ENCODE peak calls at places on chromosomes 2 and 18, in four cellular contexts. E, V, N and R are unnamed samples.

GRCh38 chr2:74512744-74513604 is 1.3 kb upstream of the TLX2 start:
- DNase-seq in E (no peak), V (no peak), N (peak), R (no peak)

GRCh38 chr2:30681022-30681421 is 126.2 kb downstream of the CAPN13 start:
- DNase-seq in E (no peak), V (no peak), N (no peak), R (no peak)

GRCh38 chr2:11342561-11343343 is 1.7 kb downstream of the ROCK2 start:
- DNase-seq in E (peak), V (no peak), N (peak), R (no peak)

GRCh38 chr18:6609882-6610281 is 119.6 kb upstream of the ARHGAP28 start:
- DNase-seq in E (no peak), V (no peak), N (no peak), R (no peak)

GRCh38 chr18:37529296-37529695 is 36.3 kb downstream of the CELF4 start:
- DNase-seq in E (no peak), V (no peak), N (no peak), R (no peak)

GRCh38 chr2:15753233-15753798 is 161.6 kb downstream of the DDX1 start:
- DNase-seq in E (no peak), V (no peak), N (no peak), R (no peak)

GRCh38 chr2:239181601-239182471 is 219.0 kb downstream of the HDAC4 start:
- DNase-seq in E (no peak), V (no peak), N (peak), R (no peak)

GRCh38 chr2:203579131-203579643 is 44.1 kb upstream of the RAPH1 start:
- DNase-seq in E (no peak), V (no peak), N (no peak), R (peak)

GRCh38 chr18:48312066-48312465 is 97.1 kb downstream of the ZBTB7C start:
- DNase-seq in E (no peak), V (no peak), N (no peak), R (no peak)

GRCh38 chr2:68371581-68371980 is 6.5 kb downstream of the PLEK start:
- DNase-seq in E (no peak), V (no peak), N (no peak), R (no peak)

GRCh38 chr2:207133493-207133861 is 32.3 kb downstream of the KLF7 start:
- DNase-seq in E (no peak), V (no peak), N (no peak), R (no peak)

GRCh38 chr18:63882333-63883141 is 5.0 kb upstream of the SERPINB2 start:
- DNase-seq in E (no peak), V (no peak), N (no peak), R (no peak)

GRCh38 chr2:159612255-159612901 is 4.0 kb downstream of the BAZ2B start:
- DNase-seq in E (peak), V (no peak), N (no peak), R (no peak)

GRCh38 chr2:118846667-118847446 is 591 bp downstream of the EN1 start:
- DNase-seq in E (peak), V (no peak), N (no peak), R (no peak)

GRCh38 chr18:46199515-46200147 is 95.4 kb downstream of the HAUS1 start:
- DNase-seq in E (peak), V (no peak), N (peak), R (no peak)

GRCh38 chr2:196170681-196171247 is 614 bp downstream of the STK17B start:
- DNase-seq in E (peak), V (no peak), N (peak), R (no peak)

GRCh38 chr18:49161627-49162026 is 210.9 kb upstream of the SMAD7 start:
- DNase-seq in E (no peak), V (no peak), N (no peak), R (peak)

GRCh38 chr2:168686485-168687191 is 115.8 kb upstream of the NOSTRIN start:
- DNase-seq in E (no peak), V (no peak), N (no peak), R (no peak)

GRCh38 chr2:9165625-9166024 is 41.0 kb upstream of the ASAP2 start:
- DNase-seq in E (no peak), V (no peak), N (peak), R (no peak)

GRCh38 chr2:23411752-23412431 is 26.9 kb downstream of the KLHL29 start:
- DNase-seq in E (no peak), V (no peak), N (no peak), R (no peak)

GRCh38 chr2:204453730-204454167 is 91.5 kb upstream of the PARD3B start:
- DNase-seq in E (no peak), V (no peak), N (no peak), R (no peak)

GRCh38 chr18:36295880-36296301 is 1.6 kb upstream of the FHOD3 start:
- DNase-seq in E (no peak), V (no peak), N (no peak), R (no peak)

GRCh38 chr2:36238126-36238525 is 117.5 kb upstream of the CRIM1 start:
- DNase-seq in E (no peak), V (no peak), N (no peak), R (no peak)

GRCh38 chr2:21367421-21367820 is 243.7 kb downstream of the TDRD15 start:
- DNase-seq in E (no peak), V (peak), N (no peak), R (no peak)

GRCh38 chr2:134636714-134637113 is 82.1 kb downstream of the TMEM163 start:
- DNase-seq in E (no peak), V (no peak), N (no peak), R (no peak)

GRCh38 chr2:134628453-134628852 is 90.3 kb downstream of the TMEM163 start:
- DNase-seq in E (no peak), V (no peak), N (no peak), R (no peak)

GRCh38 chr2:134639265-134639664 is 79.5 kb downstream of the TMEM163 start:
- DNase-seq in E (no peak), V (no peak), N (no peak), R (no peak)

GRCh38 chr2:134630760-134631159 is 88.0 kb downstream of the TMEM163 start:
- DNase-seq in E (no peak), V (no peak), N (no peak), R (no peak)

GRCh38 chr2:134634054-134634630 is 84.7 kb downstream of the TMEM163 start:
- DNase-seq in E (no peak), V (no peak), N (no peak), R (no peak)
- TF ChIP-seq BRCA1 in E (no peak), V (no peak), N (no peak), R (no peak)

DNA sequence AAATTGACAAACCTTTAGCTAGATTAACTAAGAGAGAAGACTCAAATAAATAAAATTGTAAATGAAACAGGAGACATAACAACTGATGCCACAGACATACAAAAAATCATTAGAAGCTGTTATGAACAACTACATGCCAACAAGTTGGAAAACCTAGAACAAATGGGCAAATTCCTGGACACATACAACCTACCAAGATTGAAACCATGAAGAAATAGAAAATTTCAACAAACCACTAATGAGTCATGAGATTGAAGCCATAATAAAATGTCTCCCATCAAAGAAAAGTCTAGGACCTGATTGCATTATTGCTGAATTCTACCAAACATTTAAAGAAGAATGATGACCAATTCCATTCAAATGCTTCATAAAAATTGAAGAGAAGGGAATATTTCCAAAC is 54.3 kb downstream of the ST3GAL5 start:
- DNase-seq in E (no peak), V (no peak), N (no peak), R (no peak)
- TF ChIP-seq BRCA1 in E (no peak), V (no peak), N (no peak), R (no peak)

GRCh38 chr18:32730620-32731021 is 42.2 kb downstream of the KLHL14 start:
- DNase-seq in E (no peak), V (no peak), N (no peak), R (peak)
- TF ChIP-seq BRCA1 in E (no peak), V (no peak), N (no peak), R (no peak)

GRCh38 chr2:120546077-120546864 is 189.4 kb upstream of the GLI2 start:
- DNase-seq in E (peak), V (no peak), N (peak), R (no peak)
- TF ChIP-seq BRCA1 in E (no peak), V (no peak), N (peak), R (no peak)